ENCODE peak calls at places on chromosomes 16 and 17, in five cellular contexts. F, T, I, L and M are unnamed samples. For H3K36me3, the result is how much of the 10 kb centered on the place peaks cover.

GRCh38 chr16:65069090-65069489 is 52.8 kb downstream of the CDH11 start:
- DNase-seq in F (no peak), I (no peak), T (no peak), L (no peak), M (no peak)

GRCh38 chr17:67435122-67435521 is 58.0 kb downstream of the PITPNC1 start:
- DNase-seq in F (no peak), I (no peak), L (no peak), T (no peak), M (no peak)

GRCh38 chr17:4509402-4509801 is 10.7 kb downstream of the SPNS2 start:
- DNase-seq in T (no peak), I (peak), F (no peak), L (no peak), M (no peak)

GRCh38 chr17:82822281-82822680 is 17.5 kb downstream of the ZNF750 start:
- DNase-seq in L (no peak), F (no peak), T (no peak), I (no peak), M (no peak)

GRCh38 chr16:81758376-81758775 is 20.7 kb upstream of the PLCG2 start:
- DNase-seq in L (peak), I (no peak), T (no peak), F (peak), M (no peak)

GRCh38 chr16:86872833-86873232 is 294.5 kb downstream of the FOXL1 start:
- DNase-seq in T (no peak), L (no peak), I (no peak), F (no peak), M (no peak)

GRCh38 chr16:31177136-31177535 is 2.8 kb upstream of the FUS start:
- DNase-seq in F (no peak), T (no peak), L (no peak), I (peak), M (peak)

GRCh38 chr16:87918314-87918713 is 18.0 kb downstream of the CA5A start:
- DNase-seq in L (no peak), F (no peak), T (peak), I (no peak), M (no peak)

GRCh38 chr17:49316889-49317288 is 45.2 kb downstream of the ZNF652 start:
- DNase-seq in T (no peak), I (peak), L (no peak), F (no peak), M (no peak)

GRCh38 chr16:55836158-55836611 is 3.3 kb upstream of the CES1 start:
- DNase-seq in F (no peak), T (no peak), I (no peak), L (peak), M (peak)

GRCh38 chr17:59678946-59679345 is 28.3 kb downstream of the PTRH2 start:
- DNase-seq in F (no peak), L (no peak), I (no peak), T (no peak), M (no peak)

GRCh38 chr16:89174877-89175276 is 3.3 kb downstream of the CDH15 start:
- DNase-seq in T (no peak), L (no peak), I (no peak), F (no peak), M (no peak)

GRCh38 chr16:47887496-47887895 is 268.3 kb downstream of the ABCC12 start:
- DNase-seq in T (no peak), F (no peak), L (peak), I (no peak), M (no peak)

GRCh38 chr16:70746708-70747424 is 54.1 kb downstream of the VAC14 start:
- DNase-seq in L (peak), T (peak), I (peak), F (peak), M (peak)

GRCh38 chr16:57341441-57342303 is 16.9 kb upstream of the CCL22 start:
- DNase-seq in I (no peak), F (no peak), T (no peak), L (peak), M (peak)

GRCh38 chr16:50401355-50401754 is 32.6 kb upstream of the BRD7 start:
- DNase-seq in T (no peak), I (no peak), F (no peak), L (no peak), M (peak)

GRCh38 chr16:48447940-48448536 is 62.8 kb upstream of the SIAH1 start:
- DNase-seq in T (no peak), I (no peak), F (no peak), L (no peak), M (no peak)

GRCh38 chr17:21058098-21058893 is 15.5 kb upstream of the USP22 start:
- DNase-seq in T (no peak), L (no peak), F (no peak), I (peak), M (no peak)

GRCh38 chr17:16989230-16989952 is 17.5 kb upstream of the TNFRSF13B start:
- DNase-seq in T (no peak), F (no peak), L (no peak), I (peak), M (no peak)

GRCh38 chr17:47009759-47010594 is 30.9 kb upstream of the RPRML start:
- DNase-seq in I (no peak), F (no peak), T (no peak), L (no peak), M (no peak)

GRCh38 chr17:49787932-49788442 is 494 bp upstream of the KAT7 start:
- DNase-seq in L (no peak), T (no peak), I (no peak), F (no peak), M (no peak)

GRCh38 chr17:75450270-75450669 is 6.2 kb upstream of the TMEM94 start:
- DNase-seq in F (no peak), T (no peak), I (no peak), L (no peak), M (no peak)

GRCh38 chr16:66408181-66409048 is 18.7 kb upstream of the BEAN1 start:
- DNase-seq in L (peak), I (peak), T (no peak), F (peak), M (no peak)

GRCh38 chr17:40615295-40615988 is 32.2 kb downstream of the SMARCE1 start:
- DNase-seq in L (peak), I (peak), F (peak), T (no peak), M (peak)

GRCh38 chr16:12341423-12341822 is 364.9 kb downstream of the SNX29 start:
- DNase-seq in L (peak), F (peak), T (no peak), I (no peak), M (no peak)

GRCh38 chr17:12107905-12108304 is 87.2 kb downstream of the MAP2K4 start:
- DNase-seq in T (no peak), I (no peak), F (no peak), L (no peak), M (no peak)

GRCh38 chr16:73202176-73202729 is 154.3 kb upstream of the ZFHX3 start:
- DNase-seq in I (no peak), F (no peak), T (no peak), L (no peak), M (no peak)

GRCh38 chr17:55760643-55761355 is 9.9 kb downstream of the PCTP start:
- DNase-seq in I (no peak), F (no peak), T (no peak), L (no peak), M (no peak)

GRCh38 chr16:27720731-27721547 is 171.0 kb downstream of the KATNIP start:
- DNase-seq in F (no peak), T (no peak), I (no peak), L (no peak), M (no peak)

GRCh38 chr17:4766199-4766598 is 5.5 kb upstream of the TM4SF5 start:
- DNase-seq in I (no peak), T (no peak), L (no peak), F (no peak), M (no peak)

GRCh38 chr16:10992797-10993196 is 48.4 kb downstream of the CLEC16A start:
- DNase-seq in I (no peak), L (peak), T (no peak), F (peak), M (no peak)

GRCh38 chr17:78672880-78673371 is 95.7 kb upstream of the DNAH17 start:
- DNase-seq in I (no peak), F (no peak), T (no peak), L (no peak), M (no peak)

GRCh38 chr17:66677201-66677981 is 157.5 kb upstream of the CACNG5 start:
- DNase-seq in L (peak), T (no peak), F (no peak), I (no peak), M (no peak)

GRCh38 chr17:57563968-57564367 is 181.1 kb downstream of the CCDC182 start:
- DNase-seq in T (no peak), L (no peak), I (no peak), F (no peak), M (no peak)

GRCh38 chr16:72066747-72067146 is 3.7 kb downstream of the HPR start:
- DNase-seq in F (peak), T (no peak), I (peak), L (no peak), M (no peak)

GRCh38 chr16:27401768-27402568 is at the start of gene IL21R:
- DNase-seq in L (no peak), F (no peak), I (peak), T (no peak), M (peak)

GRCh38 chr17:67528751-67529436 is 151.8 kb downstream of the PITPNC1 start:
- DNase-seq in F (peak), I (no peak), L (peak), T (peak), M (peak)

GRCh38 chr16:50263060-50263909 is 3.1 kb upstream of the ADCY7 start:
- DNase-seq in T (no peak), F (no peak), I (no peak), L (no peak), M (no peak)

GRCh38 chr17:61155590-61156181 is 244.0 kb upstream of the TBX2 start:
- DNase-seq in F (no peak), I (no peak), T (no peak), L (no peak), M (no peak)

GRCh38 chr17:48954300-48954755 is 9.7 kb upstream of the SNF8 start:
- DNase-seq in F (peak), I (peak), T (no peak), L (peak), M (no peak)

GRCh38 chr16:4685292-4685691 is 8.1 kb upstream of the NUDT16L1 start:
- DNase-seq in I (no peak), F (no peak), T (no peak), L (no peak), M (no peak)
- H3K36me3 ChIP-seq in I (under half), F (under half), T (under half), L (under half), M (half or more)

GRCh38 chr16:2963611-2964415 is at the start of gene KREMEN2:
- DNase-seq in L (peak), I (no peak), F (peak), T (no peak), M (no peak)
- TF ChIP-seq CTCF in L (no peak), I (no peak), F (peak), T (no peak), M (no peak)

DNA sequence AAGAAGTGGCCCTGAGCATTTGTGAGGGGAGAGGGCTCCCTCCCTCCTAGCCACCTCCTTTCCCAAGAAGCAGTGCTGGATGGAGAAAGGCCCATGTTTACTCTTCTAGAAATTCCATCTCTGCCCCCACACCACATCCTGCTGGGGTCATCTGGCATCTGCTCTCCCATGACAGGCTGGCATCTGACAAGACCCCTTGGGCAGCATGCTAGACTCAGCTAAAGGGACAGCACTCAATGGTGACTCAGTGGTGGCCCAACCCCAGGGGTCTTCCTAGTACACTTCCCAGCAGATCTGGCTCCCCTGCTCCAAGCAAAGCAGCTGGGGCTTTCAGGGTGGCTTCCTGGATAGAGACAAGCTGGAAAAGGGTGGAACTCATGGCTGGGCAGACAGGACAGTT is 14.4 kb downstream of the SLC38A7 start:
- DNase-seq in F (no peak), L (no peak), I (no peak), T (no peak), M (no peak)
- H3K36me3 ChIP-seq in F (under half), L (under half), I (under half), T (under half), M (under half)

DNA sequence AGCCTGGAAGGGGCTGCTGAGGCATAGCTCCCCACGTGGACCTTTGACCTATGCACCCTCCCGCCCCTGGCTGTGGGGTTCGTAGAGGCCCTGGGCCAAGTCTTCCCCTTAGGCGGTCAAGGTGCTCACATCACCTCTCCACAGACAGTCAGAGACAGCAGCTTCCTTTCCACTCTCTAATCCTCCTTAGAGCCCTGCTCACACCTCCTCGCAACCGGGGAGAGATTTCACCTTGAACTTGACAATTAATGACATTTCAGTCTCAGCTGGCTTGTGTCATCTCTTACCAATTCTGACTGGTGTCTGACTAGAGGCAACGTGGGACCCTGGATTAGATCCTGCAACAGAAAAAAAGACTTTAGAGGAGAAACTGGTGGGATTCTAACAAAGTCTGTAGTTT is 115.2 kb downstream of the MGAT5B start:
- DNase-seq in T (no peak), L (no peak), I (no peak), F (no peak), M (no peak)
- TF ChIP-seq CTCF in T (no peak), L (no peak), I (no peak), F (no peak), M (no peak)

GRCh38 chr17:63276821-63277220 is 169.3 kb downstream of the CYB561 start:
- DNase-seq in L (no peak), T (no peak), F (no peak), I (no peak), M (no peak)
- H3K36me3 ChIP-seq in L (under half), T (under half), F (under half), I (under half), M (under half)

DNA sequence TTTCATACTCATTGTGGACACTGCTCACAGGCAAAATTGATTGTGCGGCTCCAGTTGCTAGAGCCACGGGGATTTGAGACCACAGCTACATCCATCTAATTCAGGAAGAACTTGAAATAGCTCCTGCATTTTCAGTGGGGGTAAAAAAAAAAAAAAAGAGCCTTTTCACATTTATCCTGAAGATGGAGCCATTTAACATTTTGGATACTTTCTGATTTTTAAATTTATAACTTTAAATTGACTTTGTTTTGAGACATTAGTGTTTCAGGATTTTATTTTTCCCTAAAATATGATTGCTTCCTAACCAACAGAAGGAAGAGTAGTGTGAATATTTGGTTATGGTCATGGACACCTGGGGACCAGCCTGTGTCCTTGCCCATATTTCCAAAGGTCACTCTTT is 1080.2 kb upstream of the EEF2KMT start:
- DNase-seq in L (no peak), T (no peak), I (no peak), F (no peak), M (no peak)
- TF ChIP-seq CTCF in L (no peak), T (no peak), I (no peak), F (no peak), M (no peak)

GRCh38 chr17:45050680-45051059 is 762 bp downstream of the DCAKD start:
- DNase-seq in F (no peak), T (no peak), I (peak), L (no peak), M (no peak)

GRCh38 chr17:45046536-45047125 is 4.8 kb downstream of the DCAKD start:
- DNase-seq in F (no peak), L (no peak), T (no peak), I (no peak), M (no peak)

GRCh38 chr17:45051060-45051719 is at the start of gene DCAKD:
- DNase-seq in F (peak), L (peak), I (peak), T (peak), M (peak)

GRCh38 chr17:45052052-45052772 is 780 bp upstream of the DCAKD start:
- DNase-seq in T (no peak), L (no peak), F (no peak), I (peak), M (peak)

DNA sequence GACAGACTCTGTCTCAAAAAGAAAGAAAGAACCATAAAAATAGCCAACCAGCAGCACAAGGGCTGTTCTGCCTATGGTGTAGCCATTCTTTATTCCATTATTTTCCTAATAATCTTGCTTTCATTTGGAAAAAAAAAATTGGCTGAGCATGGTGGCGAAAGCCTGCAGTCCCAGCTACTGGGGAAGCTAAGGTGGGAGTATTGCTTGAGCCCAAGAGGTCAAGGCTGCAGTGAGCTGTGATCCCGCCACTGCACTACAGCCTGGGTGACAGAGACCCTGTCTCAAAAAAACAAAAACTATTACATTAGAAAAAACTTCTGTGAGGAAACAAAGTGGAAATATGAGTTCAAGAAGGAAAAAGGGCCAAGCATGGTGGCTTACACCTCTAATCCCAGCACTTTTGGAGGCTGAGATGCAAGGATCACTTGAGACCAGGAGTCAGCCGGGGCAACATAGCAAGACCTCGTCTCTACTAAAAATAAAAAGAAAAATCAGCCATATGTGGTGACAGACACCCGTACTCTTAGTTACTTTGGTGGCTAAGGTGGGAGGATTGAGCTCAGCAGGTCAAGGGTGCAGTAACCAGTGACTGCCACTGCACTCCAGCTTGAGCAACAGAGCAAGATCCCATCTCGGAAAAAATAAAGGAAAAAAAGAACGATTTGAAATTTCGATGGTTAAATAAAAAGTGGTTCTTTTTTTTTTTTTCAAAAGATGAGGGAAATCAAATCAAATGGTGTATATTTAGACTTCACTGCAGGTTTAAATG is 2.5 kb downstream of the DCAKD start:
- DNase-seq in L (no peak), F (no peak), I (peak), T (no peak), M (no peak)
- H3K36me3 ChIP-seq in L (under half), F (under half), I (under half), T (under half), M (under half)